ENCODE peak calls at places on chromosomes 13 and 19, in five cellular contexts. One of them, this sample, is unnamed.

GRCh38 chr19:50695251-50696064 is 24.1 kb downstream of the SHANK1 start:
- DNase-seq in transverse colon: no peak
- DNase-seq in heart left ventricle: no peak
- DNase-seq in IMR-90: no peak
- DNase-seq in H1: no peak
- DNase-seq in this sample: no peak

GRCh38 chr13:45416521-45417125 is 1.6 kb downstream of the SLC25A30 start:
- DNase-seq in IMR-90: no peak
- DNase-seq in transverse colon: no peak
- DNase-seq in heart left ventricle: no peak
- DNase-seq in H1: no peak
- DNase-seq in this sample: no peak

GRCh38 chr13:68304287-68304893 is 1074.3 kb upstream of the PCDH9 start:
- DNase-seq in transverse colon: no peak
- DNase-seq in heart left ventricle: no peak
- DNase-seq in IMR-90: no peak
- DNase-seq in H1: no peak
- DNase-seq in this sample: no peak

GRCh38 chr13:26328326-26328725 is 74.4 kb downstream of the CDK8 start:
- DNase-seq in H1: no peak
- DNase-seq in transverse colon: no peak
- DNase-seq in IMR-90: no peak
- DNase-seq in heart left ventricle: no peak
- DNase-seq in this sample: no peak

GRCh38 chr13:70203661-70204229 is 95.5 kb upstream of the KLHL1 start:
- DNase-seq in IMR-90: no peak
- DNase-seq in transverse colon: no peak
- DNase-seq in H1: no peak
- DNase-seq in heart left ventricle: no peak
- DNase-seq in this sample: no peak

GRCh38 chr19:10389863-10390262 is 9.5 kb upstream of the TYK2 start:
- DNase-seq in H1: no peak
- DNase-seq in transverse colon: no peak
- DNase-seq in IMR-90: no peak
- DNase-seq in heart left ventricle: no peak
- DNase-seq in this sample: no peak

GRCh38 chr13:38862443-38862842 is 128.2 kb downstream of the STOML3 start:
- DNase-seq in transverse colon: no peak
- DNase-seq in IMR-90: no peak
- DNase-seq in H1: no peak
- DNase-seq in heart left ventricle: no peak
- DNase-seq in this sample: no peak

GRCh38 chr13:46392967-46393366 is 5.9 kb upstream of the RUBCNL start:
- DNase-seq in transverse colon: no peak
- DNase-seq in IMR-90: no peak
- DNase-seq in H1: no peak
- DNase-seq in heart left ventricle: no peak
- DNase-seq in this sample: no peak

GRCh38 chr13:106919093-106919492 is 351.2 kb upstream of the ARGLU1 start:
- DNase-seq in transverse colon: no peak
- DNase-seq in H1: no peak
- DNase-seq in heart left ventricle: no peak
- DNase-seq in IMR-90: no peak
- DNase-seq in this sample: no peak

DNA sequence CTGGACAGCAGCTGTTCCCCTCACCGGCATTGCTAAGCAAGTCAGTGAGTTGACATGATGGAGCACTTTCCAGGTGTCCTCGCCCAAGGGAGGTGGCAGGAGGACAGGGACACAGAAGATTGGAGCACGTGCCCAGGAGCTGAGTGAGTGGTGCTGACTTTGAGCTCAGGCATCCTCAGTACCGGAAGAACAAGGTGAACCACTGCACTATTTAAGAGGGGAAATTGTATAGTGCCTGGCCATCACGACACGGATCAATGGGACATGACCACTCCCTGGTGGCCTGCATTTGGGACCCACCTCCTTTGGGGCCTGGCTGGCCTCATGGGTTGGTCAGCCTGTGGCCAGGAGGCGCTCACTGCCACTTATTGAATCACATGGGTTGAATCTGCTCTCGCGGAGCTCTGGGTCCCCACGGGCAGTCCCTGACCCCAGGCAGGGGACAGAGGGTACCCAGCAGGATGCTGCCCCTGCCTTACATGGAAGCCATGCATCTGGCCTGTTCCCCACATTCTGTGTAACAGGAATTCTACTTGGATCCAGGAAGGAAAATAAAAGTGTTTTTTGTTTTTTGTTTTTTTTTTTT is 206.9 kb upstream of the ZNF536 start:
- DNase-seq in IMR-90: no peak
- DNase-seq in H1: no peak
- DNase-seq in transverse colon: no peak
- DNase-seq in heart left ventricle: no peak
- DNase-seq in this sample: no peak
- TF ChIP-seq POLR2A in IMR-90: no peak
- TF ChIP-seq POLR2A in H1: no peak
- TF ChIP-seq POLR2A in transverse colon: no peak
- TF ChIP-seq POLR2A in heart left ventricle: no peak
- TF ChIP-seq POLR2A in this sample: no peak

GRCh38 chr19:20154636-20155035 is 12.4 kb upstream of the ZNF486 start:
- DNase-seq in heart left ventricle: no peak
- DNase-seq in transverse colon: no peak
- DNase-seq in IMR-90: no peak
- DNase-seq in H1: no peak
- DNase-seq in this sample: no peak
- TF ChIP-seq POLR2A in heart left ventricle: no peak
- TF ChIP-seq POLR2A in transverse colon: no peak
- TF ChIP-seq POLR2A in IMR-90: no peak
- TF ChIP-seq POLR2A in H1: no peak
- TF ChIP-seq POLR2A in this sample: no peak

GRCh38 chr13:99903140-99903539 is 68.4 kb downstream of the ZIC5 start:
- DNase-seq in H1: no peak
- DNase-seq in heart left ventricle: no peak
- DNase-seq in IMR-90: no peak
- DNase-seq in transverse colon: no peak
- DNase-seq in this sample: no peak

GRCh38 chr13:99898421-99898820 is 73.1 kb downstream of the ZIC5 start:
- DNase-seq in transverse colon: no peak
- DNase-seq in IMR-90: no peak
- DNase-seq in H1: no peak
- DNase-seq in heart left ventricle: no peak
- DNase-seq in this sample: no peak

GRCh38 chr13:99902657-99903056 is 68.9 kb downstream of the ZIC5 start:
- DNase-seq in heart left ventricle: no peak
- DNase-seq in IMR-90: no peak
- DNase-seq in transverse colon: no peak
- DNase-seq in H1: no peak
- DNase-seq in this sample: no peak

GRCh38 chr13:99896712-99897440 is 74.7 kb downstream of the ZIC5 start:
- DNase-seq in IMR-90: no peak
- DNase-seq in transverse colon: no peak
- DNase-seq in H1: no peak
- DNase-seq in heart left ventricle: no peak
- DNase-seq in this sample: no peak

DNA sequence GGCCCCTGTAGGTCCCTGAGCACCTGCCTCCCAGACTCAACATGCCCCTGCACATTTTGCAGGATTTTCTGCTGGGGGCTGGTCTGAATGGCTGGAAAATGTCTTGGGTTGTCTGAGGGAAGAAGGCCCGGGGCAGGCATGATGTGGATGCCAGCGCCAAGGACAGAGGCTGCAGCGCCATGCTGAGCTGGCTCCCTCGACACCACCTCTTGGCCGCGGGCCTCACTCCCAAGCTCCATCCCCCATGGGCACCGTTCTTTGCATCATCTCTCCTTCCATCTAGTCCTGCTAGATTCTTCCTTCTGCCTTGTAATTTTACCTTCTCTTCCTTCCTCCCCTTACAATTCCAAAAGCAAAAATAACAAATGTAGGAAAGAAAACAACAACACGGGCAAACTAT is 70.6 kb downstream of the ZIC5 start:
- DNase-seq in H1: no peak
- DNase-seq in IMR-90: no peak
- DNase-seq in heart left ventricle: no peak
- DNase-seq in transverse colon: no peak
- DNase-seq in this sample: no peak
- TF ChIP-seq POLR2A in H1: no peak
- TF ChIP-seq POLR2A in IMR-90: no peak
- TF ChIP-seq POLR2A in heart left ventricle: no peak
- TF ChIP-seq POLR2A in transverse colon: no peak
- TF ChIP-seq POLR2A in this sample: no peak

GRCh38 chr13:76225815-76226489 is 589.8 kb downstream of the LMO7 start:
- DNase-seq in H1: no peak
- DNase-seq in IMR-90: peak; percentile 90
- DNase-seq in transverse colon: no peak
- DNase-seq in heart left ventricle: peak; percentile 49
- DNase-seq in this sample: no peak
- TF ChIP-seq POLR2A in H1: no peak
- TF ChIP-seq POLR2A in IMR-90: no peak
- TF ChIP-seq POLR2A in transverse colon: no peak
- TF ChIP-seq POLR2A in heart left ventricle: no peak
- TF ChIP-seq POLR2A in this sample: no peak

DNA sequence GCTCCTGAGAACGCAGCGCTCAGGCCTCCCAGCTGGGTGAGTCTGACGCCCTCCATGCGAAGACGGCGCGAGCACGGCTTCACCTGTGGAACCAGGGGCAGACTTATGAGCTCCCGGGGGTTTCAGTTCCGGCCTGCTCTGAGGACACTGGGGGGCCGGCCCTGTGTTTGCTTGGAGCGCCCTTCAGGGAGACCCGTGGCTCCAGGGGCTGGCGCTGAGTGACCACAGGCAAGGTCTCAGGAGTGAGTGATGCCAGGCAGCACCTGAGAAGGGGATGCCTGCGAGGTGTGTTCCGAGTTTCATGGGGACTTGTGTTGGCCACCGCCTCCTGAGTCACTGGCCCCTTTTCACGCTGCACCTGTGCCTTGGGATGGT is 4.5 kb downstream of the MCF2L start:
- DNase-seq in H1: no peak
- DNase-seq in transverse colon: peak; percentile 3
- DNase-seq in heart left ventricle: no peak
- DNase-seq in IMR-90: no peak
- DNase-seq in this sample: peak; percentile 44
- TF ChIP-seq POLR2A in H1: no peak
- TF ChIP-seq POLR2A in transverse colon: no peak
- TF ChIP-seq POLR2A in heart left ventricle: no peak
- TF ChIP-seq POLR2A in IMR-90: no peak
- TF ChIP-seq POLR2A in this sample: no peak